ENCODE peak calls at places on chromosome X, in six cellular contexts. H is stimulated activated CD4-positive, alpha-beta T cell treated with anti-CD3 and anti-CD28 coated beads, Interleukin-12 subunit alpha, Interleukin-12 subunit beta, amount 100 ng/mL, for 4 hours; D is GM13977; X is stromal cell of bone marrow; R is activated CD4-positive, alpha-beta T cell treated with anti-CD3 and anti-CD28 coated beads for 1 hour; F is non-pigmented ciliary epithelial cell. W is an unnamed sample.

GRCh38 chrX:33336783-33337182 is 125.4 kb upstream of the DMD start:
- DNase-seq in H (no peak), D (no peak), X (no peak), R (no peak), F (no peak), W (no peak)

GRCh38 chrX:9928083-9928482 is 39.1 kb upstream of the CLDN34 start:
- DNase-seq in H (no peak), D (no peak), X (no peak), R (no peak), F (no peak), W (no peak)

GRCh38 chrX:2592279-2592678 is 91.5 kb upstream of the DHRSX start:
- DNase-seq in H (no peak), D (no peak), X (no peak), R (no peak), F (no peak), W (no peak)

GRCh38 chrX:44017726-44018125 is 44.5 kb upstream of the NDP start:
- DNase-seq in H (no peak), D (no peak), X (no peak), R (no peak), F (no peak), W (no peak)

GRCh38 chrX:129043138-129043537 is 480.2 kb downstream of the SMARCA1 start:
- DNase-seq in H (no peak), D (no peak), X (no peak), R (no peak), F (no peak), W (no peak)

GRCh38 chrX:41233988-41234387 is 100.0 kb upstream of the DDX3X start:
- DNase-seq in H (no peak), D (no peak), X (no peak), R (no peak), F (no peak), W (no peak)

GRCh38 chrX:115896362-115896761 is 274.2 kb upstream of the AGTR2 start:
- DNase-seq in H (no peak), D (no peak), X (no peak), R (no peak), F (no peak), W (no peak)

GRCh38 chrX:13691845-13692334 is 3.0 kb downstream of the RAB9A start:
- DNase-seq in H (no peak), D (no peak), X (no peak), R (no peak), F (no peak), W (no peak)

GRCh38 chrX:53294024-53294648 is 12.8 kb upstream of the IQSEC2 start:
- DNase-seq in H (no peak), D (no peak), X (no peak), R (no peak), F (no peak), W (no peak)

GRCh38 chrX:23845316-23845932 is 62.3 kb downstream of the APOO start:
- DNase-seq in H (no peak), D (no peak), X (no peak), R (no peak), F (no peak), W (no peak)

GRCh38 chrX:130994671-130995070 is 63.5 kb upstream of the ARHGAP36 start:
- DNase-seq in H (peak; percentile 1), D (peak; percentile 4), X (peak; percentile 5), R (no peak), F (no peak), W (no peak)

GRCh38 chrX:24515447-24515846 is 50.4 kb downstream of the PDK3 start:
- DNase-seq in H (no peak), D (no peak), X (no peak), R (no peak), F (no peak), W (no peak)

GRCh38 chrX:150683536-150684146 is 9.6 kb upstream of the MTMR1 start:
- DNase-seq in H (no peak), D (peak; percentile 54), X (no peak), R (no peak), F (no peak), W (no peak)

GRCh38 chrX:8048466-8048865 is 121.3 kb upstream of the PNPLA4 start:
- DNase-seq in H (no peak), D (no peak), X (no peak), R (no peak), F (no peak), W (no peak)

GRCh38 chrX:137081239-137081638 is 47.4 kb upstream of the GPR101 start:
- DNase-seq in H (no peak), D (no peak), X (no peak), R (no peak), F (no peak), W (no peak)

GRCh38 chrX:79601336-79602131 is 234.4 kb upstream of the ITM2A start:
- DNase-seq in H (no peak), D (no peak), X (no peak), R (no peak), F (no peak), W (no peak)

GRCh38 chrX:95367286-95367685 is 1317.4 kb upstream of the DIAPH2 start:
- DNase-seq in H (no peak), D (no peak), X (no peak), R (no peak), F (no peak), W (no peak)

GRCh38 chrX:1453390-1453783 is 678 bp upstream of the ASMTL start:
- DNase-seq in H (no peak), D (no peak), X (no peak), R (no peak), F (no peak), W (no peak)

GRCh38 chrX:44025611-44026010 is 52.4 kb upstream of the NDP start:
- DNase-seq in H (no peak), D (no peak), X (peak; percentile 69), R (no peak), F (no peak), W (no peak)

GRCh38 chrX:19728083-19728648 is 159.2 kb downstream of the SH3KBP1 start:
- DNase-seq in H (no peak), D (no peak), X (no peak), R (no peak), F (no peak), W (no peak)

GRCh38 chrX:51802917-51803688 is 59.9 kb downstream of the GSPT2 start:
- DNase-seq in H (peak; percentile 34), D (peak; percentile 37), X (peak; percentile 19), R (peak; percentile 15), F (peak; percentile 19), W (peak; percentile 28)

GRCh38 chrX:130704053-130705038 is 198.7 kb downstream of the ENOX2 start:
- DNase-seq in H (no peak), D (no peak), X (no peak), R (no peak), F (no peak), W (no peak)

GRCh38 chrX:145817299-145817665 is 347 bp upstream of the SLITRK2 start:
- DNase-seq in H (no peak), D (no peak), X (no peak), R (no peak), F (no peak), W (no peak)

GRCh38 chrX:150157291-150157690 is 205.8 kb upstream of the MAMLD1 start:
- DNase-seq in H (no peak), D (no peak), X (no peak), R (no peak), F (no peak), W (no peak)

GRCh38 chrX:36961590-36961989 is 46.6 kb upstream of the FAM47C start:
- DNase-seq in H (no peak), D (no peak), X (no peak), R (no peak), F (no peak), W (no peak)

GRCh38 chrX:107537815-107538214 is 88.4 kb downstream of the FRMPD3 start:
- DNase-seq in H (peak; percentile 2), D (no peak), X (peak; percentile 15), R (no peak), F (no peak), W (no peak)

GRCh38 chrX:113522814-113523213 is 682.2 kb upstream of the AMOT start:
- DNase-seq in H (no peak), D (peak; percentile 20), X (no peak), R (no peak), F (no peak), W (no peak)

GRCh38 chrX:10190367-10190766 is 33.6 kb downstream of the CLCN4 start:
- DNase-seq in H (no peak), D (peak; percentile 49), X (peak; percentile 64), R (no peak), F (no peak), W (no peak)

GRCh38 chrX:153882086-153882498 is 3.9 kb downstream of the L1CAM start:
- DNase-seq in H (no peak), D (no peak), X (no peak), R (no peak), F (no peak), W (no peak)

GRCh38 chrX:5971300-5971699 is 257.4 kb downstream of the NLGN4X start:
- DNase-seq in H (no peak), D (no peak), X (peak; percentile 28), R (no peak), F (no peak), W (no peak)

GRCh38 chrX:81261576-81261975 is 59.7 kb downstream of the SH3BGRL start:
- DNase-seq in H (no peak), D (no peak), X (no peak), R (no peak), F (peak; percentile 43), W (no peak)

GRCh38 chrX:110414679-110415439 is 56.2 kb downstream of the RTL9 start:
- DNase-seq in H (no peak), D (peak; percentile 18), X (no peak), R (no peak), F (no peak), W (no peak)

GRCh38 chrX:57137481-57137880 is 284 bp upstream of the SPIN2A start:
- DNase-seq in H (no peak), D (no peak), X (no peak), R (no peak), F (no peak), W (no peak)

W was measured in effector CD8-positive, alpha-beta T cell.